ENCODE peak calls at places on chromosomes 6 and 20, in four cellular contexts. S is SK-N-SH, D is GM12878, L is K562. Q is an unnamed sample.

GRCh38 chr6:133017581-133017980 is 203.2 kb downstream of the RPS12 start:
- DNase-seq in S (no peak), D (no peak), L (no peak), Q (no peak)

GRCh38 chr6:124958759-124959354 is 3.4 kb upstream of the RNF217 start:
- DNase-seq in S (no peak), D (no peak), L (no peak), Q (no peak)

GRCh38 chr20:16801919-16802651 is 53.9 kb downstream of the OTOR start:
- DNase-seq in S (peak), D (peak), L (peak), Q (peak)

GRCh38 chr6:152356659-152357058 is 280.5 kb downstream of the SYNE1 start:
- DNase-seq in S (no peak), D (no peak), L (no peak), Q (no peak)

GRCh38 chr6:142868917-142869316 is 76.1 kb downstream of the HIVEP2 start:
- DNase-seq in S (no peak), D (no peak), L (no peak), Q (no peak)

GRCh38 chr20:53575481-53576194 is 18.0 kb downstream of the ZNF217 start:
- DNase-seq in S (no peak), D (no peak), L (no peak), Q (no peak)

GRCh38 chr6:16184129-16184528 is 54.3 kb upstream of the GMPR start:
- DNase-seq in S (no peak), D (peak), L (no peak), Q (peak)

GRCh38 chr20:39871013-39871412 is 818.0 kb downstream of the MAFB start:
- DNase-seq in S (no peak), D (no peak), L (no peak), Q (no peak)

GRCh38 chr6:31356216-31356945 is 598 bp downstream of the HLA-B start:
- DNase-seq in S (peak), D (no peak), L (no peak), Q (no peak)

GRCh38 chr6:56962451-56962850 is 7.5 kb downstream of the BEND6 start:
- DNase-seq in S (no peak), D (no peak), L (no peak), Q (no peak)

GRCh38 chr6:51398793-51399192 is 580.1 kb downstream of the TFAP2B start:
- DNase-seq in S (no peak), D (no peak), L (no peak), Q (no peak)

GRCh38 chr6:22883061-22883717 is 313.8 kb downstream of the HDGFL1 start:
- DNase-seq in S (no peak), D (no peak), L (no peak), Q (no peak)

GRCh38 chr20:63917811-63918210 is 22.9 kb downstream of the DNAJC5 start:
- DNase-seq in S (no peak), D (no peak), L (no peak), Q (no peak)

GRCh38 chr6:90197854-90198496 is 98.7 kb downstream of the BACH2 start:
- DNase-seq in S (no peak), D (no peak), L (no peak), Q (no peak)

GRCh38 chr6:15207923-15208322 is 37.9 kb upstream of the JARID2 start:
- DNase-seq in S (no peak), D (no peak), L (no peak), Q (no peak)

GRCh38 chr6:36977470-36977941 is 8.5 kb downstream of the MTCH1 start:
- DNase-seq in S (no peak), D (no peak), L (peak), Q (peak)

GRCh38 chr6:89353702-89354392 is 1.3 kb upstream of the UBE2J1 start:
- DNase-seq in S (no peak), D (no peak), L (no peak), Q (no peak)

GRCh38 chr6:38025431-38025830 is 205.9 kb downstream of the ZFAND3 start:
- DNase-seq in S (no peak), D (no peak), L (no peak), Q (no peak)

GRCh38 chr20:59025086-59025485 is 5.9 kb downstream of the TUBB1 start:
- DNase-seq in S (no peak), D (no peak), L (no peak), Q (no peak)

GRCh38 chr6:10429638-10430427 is 15.0 kb upstream of the TFAP2A start:
- DNase-seq in S (peak), D (peak), L (peak), Q (no peak)

GRCh38 chr6:149938571-149939462 is 3.0 kb upstream of the ULBP2 start:
- DNase-seq in S (peak), D (peak), L (no peak), Q (no peak)

GRCh38 chr6:117307655-117308054 is 42.3 kb downstream of the VGLL2 start:
- DNase-seq in S (no peak), D (no peak), L (no peak), Q (no peak)

GRCh38 chr6:113182370-113183141 is 674.6 kb upstream of the MARCKS start:
- DNase-seq in S (no peak), D (no peak), L (no peak), Q (no peak)

GRCh38 chr20:50256577-50256976 is 65.9 kb downstream of the CEBPB start:
- DNase-seq in S (no peak), D (no peak), L (peak), Q (no peak)

GRCh38 chr20:3168079-3168828 is 5.1 kb downstream of the LZTS3 start:
- DNase-seq in S (peak), D (no peak), L (peak), Q (peak)

GRCh38 chr6:1348675-1349074 is 36.8 kb downstream of the FOXQ1 start:
- DNase-seq in S (no peak), D (no peak), L (no peak), Q (no peak)

GRCh38 chr20:33669224-33669623 is 2.5 kb downstream of the ACTL10 start:
- DNase-seq in S (no peak), D (no peak), L (no peak), Q (no peak)

GRCh38 chr6:37809144-37809543 is 10.4 kb upstream of the ZFAND3 start:
- DNase-seq in S (no peak), D (no peak), L (no peak), Q (no peak)

GRCh38 chr6:31096215-31096614 is 16.2 kb downstream of the C6orf15 start:
- DNase-seq in S (no peak), D (no peak), L (no peak), Q (no peak)

GRCh38 chr20:48919882-48920526 is 1.5 kb upstream of the ARFGEF2 start:
- DNase-seq in S (no peak), D (no peak), L (no peak), Q (no peak)

GRCh38 chr20:50717974-50718761 is 13.2 kb upstream of the PARD6B start:
- DNase-seq in S (no peak), D (no peak), L (no peak), Q (no peak)

GRCh38 chr6:134080171-134080795 is 27.9 kb upstream of the SLC2A12 start:
- DNase-seq in S (no peak), D (no peak), L (no peak), Q (no peak)

GRCh38 chr20:35478804-35479472 is 23.5 kb downstream of the CEP250 start:
- DNase-seq in S (no peak), D (no peak), L (no peak), Q (peak)
- TF ChIP-seq USF1 in S (no peak), D (no peak), L (no peak), Q (no peak)

DNA sequence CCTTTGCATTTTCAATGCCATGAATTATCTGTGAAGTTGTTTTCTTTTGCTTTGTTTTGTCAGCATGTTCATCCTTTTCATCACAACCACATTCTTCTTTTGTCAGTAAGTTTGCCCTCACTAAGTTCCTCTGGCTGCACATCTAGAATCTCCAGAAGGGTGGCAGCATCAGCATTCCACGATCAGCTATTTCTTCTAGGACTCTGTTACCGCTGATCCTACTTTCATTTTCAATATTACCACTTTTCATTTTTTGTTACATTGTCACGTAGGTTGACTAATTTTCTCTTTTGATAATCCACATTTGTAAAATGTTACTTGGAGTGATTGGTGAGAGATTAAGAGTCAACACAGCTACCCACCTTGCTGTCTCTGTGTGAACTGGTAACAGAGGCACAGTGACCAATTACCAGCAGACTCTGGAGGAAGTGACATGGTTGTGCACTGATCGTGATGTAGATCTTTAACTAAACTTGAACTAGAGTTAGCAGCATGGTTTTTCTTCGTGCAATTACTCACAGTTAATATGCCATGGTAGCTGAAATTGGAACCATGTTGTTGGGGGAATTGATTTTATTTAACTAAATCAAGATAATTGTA is 307.9 kb upstream of the SLC35B3 start:
- DNase-seq in S (no peak), D (no peak), L (no peak), Q (no peak)
- TF ChIP-seq USF1 in S (no peak), D (no peak), L (no peak), Q (no peak)

GRCh38 chr6:79600313-79601019 is 30.7 kb upstream of the SH3BGRL2 start:
- DNase-seq in S (no peak), D (no peak), L (no peak), Q (no peak)

GRCh38 chr6:79602859-79603258 is 28.3 kb upstream of the SH3BGRL2 start:
- DNase-seq in S (no peak), D (no peak), L (no peak), Q (no peak)

GRCh38 chr6:79598012-79598411 is 33.1 kb upstream of the SH3BGRL2 start:
- DNase-seq in S (no peak), D (no peak), L (no peak), Q (no peak)

GRCh38 chr6:79599725-79600259 is 31.3 kb upstream of the SH3BGRL2 start:
- DNase-seq in S (no peak), D (no peak), L (peak), Q (no peak)

GRCh38 chr6:79601020-79601609 is 30.0 kb upstream of the SH3BGRL2 start:
- DNase-seq in S (no peak), D (no peak), L (no peak), Q (no peak)
- TF ChIP-seq USF1 in S (no peak), D (no peak), L (no peak), Q (no peak)

DNA sequence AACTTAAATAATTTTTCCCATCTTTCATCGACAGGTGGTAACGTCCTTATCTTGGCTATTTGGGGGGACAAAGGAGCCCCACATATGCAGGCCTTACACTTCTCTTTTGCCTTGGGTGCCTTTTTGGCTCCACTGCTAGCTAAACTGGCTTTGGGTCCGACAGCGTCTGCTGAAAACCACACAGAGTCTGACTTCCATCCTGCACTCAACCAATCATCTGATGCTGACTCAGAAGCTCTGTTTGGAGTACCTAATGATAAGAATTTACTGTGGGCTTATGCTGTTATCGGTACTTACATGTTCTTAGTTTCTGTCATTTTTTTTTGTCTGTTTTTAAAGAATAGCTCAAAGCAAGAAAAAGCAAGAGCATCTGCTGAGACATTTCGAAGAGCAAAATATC is 178.5 kb downstream of the SLC16A10 start:
- DNase-seq in S (no peak), D (no peak), L (peak), Q (no peak)
- TF ChIP-seq USF1 in S (no peak), D (no peak), L (no peak), Q (no peak)

GRCh38 chr20:25421107-25421506 is 13.6 kb downstream of the GINS1 start:
- DNase-seq in S (no peak), D (no peak), L (no peak), Q (no peak)
- TF ChIP-seq USF1 in S (no peak), D (no peak), L (no peak), Q (no peak)

GRCh38 chr6:13992417-13993055 is 67.8 kb downstream of the RNF182 start:
- DNase-seq in S (no peak), D (no peak), L (peak), Q (no peak)
- TF ChIP-seq USF1 in S (no peak), D (no peak), L (no peak), Q (no peak)

DNA sequence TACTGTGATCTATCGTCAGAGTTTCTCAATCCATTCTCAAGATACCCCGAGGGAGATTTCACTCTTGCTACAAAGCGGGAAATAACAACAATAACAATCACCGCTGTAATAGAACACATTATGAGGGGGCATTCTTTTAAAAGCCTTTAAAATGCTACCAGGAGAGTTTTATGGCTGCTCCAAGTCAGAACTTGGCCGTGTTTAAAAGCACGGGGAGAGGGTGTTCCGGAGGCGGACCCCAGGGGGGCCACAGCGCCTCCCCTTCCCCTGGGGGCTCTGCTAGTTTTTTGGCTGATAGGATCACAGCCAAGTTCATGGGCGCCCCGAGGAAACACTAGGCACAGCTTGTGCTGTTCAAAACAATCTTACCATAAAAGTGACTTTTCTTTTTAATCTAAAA is 617.1 kb upstream of the AGPAT4 start:
- DNase-seq in S (no peak), D (no peak), L (no peak), Q (no peak)
- TF ChIP-seq USF1 in S (no peak), D (no peak), L (no peak), Q (no peak)

DNA sequence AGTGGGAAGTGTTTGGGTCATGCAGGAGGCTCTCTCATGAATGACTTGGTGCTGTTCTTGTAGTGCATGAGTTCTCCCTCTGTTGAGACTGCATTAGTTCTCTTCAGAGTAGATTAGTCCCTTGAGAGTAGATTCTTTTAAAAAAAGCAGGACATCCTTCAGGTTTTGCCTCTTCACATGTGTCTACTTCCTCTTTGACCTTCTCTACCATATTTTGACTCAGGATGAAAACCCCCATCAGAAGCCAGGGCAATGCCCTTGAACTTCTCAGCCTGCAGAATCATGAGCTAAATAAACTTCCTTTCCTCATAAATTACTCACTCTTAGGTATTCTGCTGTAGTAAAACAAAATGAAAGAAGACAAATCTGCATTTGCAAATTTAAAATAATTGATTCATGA is 170.3 kb downstream of the CD109 start:
- DNase-seq in S (no peak), D (no peak), L (no peak), Q (no peak)
- TF ChIP-seq USF1 in S (no peak), D (no peak), L (no peak), Q (no peak)

GRCh38 chr6:109344226-109344625 is 38.0 kb downstream of the CD164 start:
- DNase-seq in S (no peak), D (no peak), L (no peak), Q (no peak)
- TF ChIP-seq USF1 in S (no peak), D (no peak), L (no peak), Q (no peak)